ENCODE peak calls at places on chromosome 11, in eight cellular contexts. H is left cardiac atrium, A is EL, V is WERI-Rb-1, D is NCI-H2029, X is HT1080, F is brain pericyte, L is adipocyte. E is an unnamed sample.
A peak's percentile ranks its signal among the peaks of the same experiment; 100 is the strongest.

GRCh38 chr11:30225642-30226041 is 5.2 kb upstream of the FSHB start:
- DNase-seq in X (no peak), D (no peak), A (no peak), F (no peak), L (no peak), V (no peak), H (no peak), E (no peak)

GRCh38 chr11:115324569-115325432 is 179.4 kb downstream of the CADM1 start:
- DNase-seq in A (peak; percentile 25), D (peak; percentile 66), L (peak; percentile 77), F (no peak), X (peak; percentile 65), H (no peak), V (peak; percentile 22), E (peak; percentile 61)

GRCh38 chr11:86743223-86744118 is 56.9 kb upstream of the PRSS23 start:
- DNase-seq in V (peak; percentile 62), A (peak; percentile 99), H (peak; percentile 58), X (peak; percentile 99), D (no peak), L (peak; percentile 93), F (peak; percentile 88), E (peak; percentile 80)

GRCh38 chr11:132217856-132218255 is 847.4 kb downstream of the NTM start:
- DNase-seq in V (no peak), F (no peak), X (no peak), D (no peak), A (no peak), L (no peak), H (peak; percentile 45), E (no peak)

GRCh38 chr11:127943763-127944162 is 643.6 kb downstream of the ETS1 start:
- DNase-seq in L (no peak), A (no peak), D (no peak), H (no peak), F (no peak), X (no peak), V (no peak), E (no peak)

GRCh38 chr11:126149759-126150236 is 61.7 kb downstream of the RPUSD4 start:
- DNase-seq in X (peak; percentile 18), D (no peak), V (no peak), H (no peak), L (no peak), A (peak; percentile 31), F (no peak), E (no peak)

GRCh38 chr11:33478111-33478573 is 221.0 kb downstream of the HIPK3 start:
- DNase-seq in L (no peak), H (no peak), D (peak; percentile 79), A (no peak), X (no peak), V (peak; percentile 40), F (no peak), E (peak; percentile 27)

GRCh38 chr11:118789501-118790356 is 1.2 kb downstream of the DDX6 start:
- DNase-seq in F (no peak), L (peak; percentile 42), V (no peak), A (peak; percentile 21), X (peak; percentile 4), D (peak; percentile 7), H (no peak), E (peak; percentile 17)

GRCh38 chr11:3803726-3804510 is 4.4 kb upstream of the PGAP2 start:
- DNase-seq in D (no peak), L (no peak), F (no peak), H (no peak), A (peak; percentile 85), V (no peak), X (peak; percentile 90), E (peak; percentile 52)

GRCh38 chr11:6232899-6233298 is 1.5 kb downstream of the FHIP1B start:
- DNase-seq in F (no peak), X (no peak), A (no peak), L (peak; percentile 8), V (no peak), D (no peak), H (no peak), E (no peak)

GRCh38 chr11:33701302-33701701 is 676 bp upstream of the C11orf91 start:
- DNase-seq in D (no peak), L (no peak), H (no peak), X (peak; percentile 66), A (peak; percentile 60), V (no peak), F (no peak), E (no peak)

GRCh38 chr11:92867913-92868619 is 101.4 kb upstream of the MTNR1B start:
- DNase-seq in V (no peak), F (no peak), L (no peak), H (no peak), D (no peak), X (no peak), A (no peak), E (no peak)

GRCh38 chr11:123451183-123451907 is 21.3 kb downstream of the GRAMD1B start:
- DNase-seq in A (no peak), X (no peak), L (no peak), F (no peak), H (no peak), V (no peak), D (peak; percentile 49), E (no peak)

GRCh38 chr11:114738954-114739353 is 60.6 kb downstream of the NXPE2 start:
- DNase-seq in L (peak; percentile 31), A (peak; percentile 33), X (peak; percentile 28), H (no peak), D (peak; percentile 62), F (no peak), V (peak; percentile 61), E (peak; percentile 56)

GRCh38 chr11:129815596-129816461 is at the start of gene TMEM45B:
- DNase-seq in D (peak; percentile 52), F (no peak), V (peak; percentile 25), X (no peak), H (no peak), L (no peak), A (no peak), E (no peak)

GRCh38 chr11:130649749-130650275 is 201.4 kb downstream of the ADAMTS15 start:
- DNase-seq in A (no peak), D (no peak), F (no peak), H (no peak), V (no peak), L (no peak), X (no peak), E (no peak)

GRCh38 chr11:37449146-37449545 is 851.1 kb upstream of the RAG2 start:
- DNase-seq in X (peak; percentile 64), D (no peak), L (peak; percentile 88), H (no peak), A (peak; percentile 68), V (no peak), F (peak; percentile 12), E (no peak)

GRCh38 chr11:70567680-70568503 is 169.6 kb downstream of the CTTN start:
- DNase-seq in F (no peak), H (peak; percentile 71), V (peak; percentile 83), D (no peak), L (peak; percentile 60), A (peak; percentile 34), X (peak; percentile 23), E (peak; percentile 74)

GRCh38 chr11:108733479-108734116 is 68.7 kb downstream of the DDX10 start:
- DNase-seq in V (no peak), H (no peak), A (peak; percentile 77), X (peak; percentile 62), F (no peak), L (peak; percentile 56), D (no peak), E (peak; percentile 15)

GRCh38 chr11:124937336-124937935 is 1.6 kb upstream of the HEPACAM start:
- DNase-seq in A (no peak), V (no peak), D (no peak), F (no peak), L (no peak), H (no peak), X (no peak), E (no peak)

GRCh38 chr11:110613526-110613925 is 98.7 kb downstream of the ARHGAP20 start:
- DNase-seq in X (no peak), D (no peak), A (no peak), H (no peak), V (no peak), F (no peak), L (peak; percentile 67), E (peak; percentile 29)

E was measured in AG20443.